ENCODE peak calls at places on chromosomes 6 and 20, in seven cellular contexts. V, G, E, H, R, Q and Y are unnamed samples.

GRCh38 chr6:97412511-97412910 is 129.5 kb upstream of the MMS22L start:
- DNase-seq in V (no peak), G (no peak), E (no peak), H (no peak), R (no peak), Q (no peak), Y (no peak)

GRCh38 chr6:72218125-72218524 is 331.8 kb downstream of the RIMS1 start:
- DNase-seq in V (peak), G (no peak), E (peak), H (no peak), R (no peak), Q (peak), Y (no peak)

GRCh38 chr6:26270903-26271639 is 93.9 kb upstream of the BTN3A2 start:
- DNase-seq in V (peak), G (peak), E (peak), H (peak), R (no peak), Q (peak), Y (peak)

GRCh38 chr20:63035284-63036185 is 28.8 kb upstream of the BHLHE23 start:
- DNase-seq in V (no peak), G (no peak), E (no peak), H (peak), R (no peak), Q (no peak), Y (no peak)

GRCh38 chr20:50320910-50321796 is 130.5 kb downstream of the CEBPB start:
- DNase-seq in V (peak), G (no peak), E (peak), H (peak), R (peak), Q (peak), Y (peak)

GRCh38 chr6:26555505-26556262 is 17.5 kb downstream of the HMGN4 start:
- DNase-seq in V (peak), G (no peak), E (no peak), H (no peak), R (no peak), Q (peak), Y (no peak)

GRCh38 chr20:32638848-32639247 is 34.9 kb downstream of the C20orf203 start:
- DNase-seq in V (peak), G (no peak), E (peak), H (peak), R (no peak), Q (no peak), Y (no peak)

GRCh38 chr6:12288844-12289654 is 1.1 kb upstream of the EDN1 start:
- DNase-seq in V (peak), G (peak), E (peak), H (no peak), R (no peak), Q (peak), Y (no peak)

GRCh38 chr20:8646026-8646425 is 422.9 kb upstream of the PLCB4 start:
- DNase-seq in V (peak), G (no peak), E (peak), H (no peak), R (no peak), Q (no peak), Y (no peak)

GRCh38 chr20:24160563-24161355 is 172.2 kb upstream of the GGTLC1 start:
- DNase-seq in V (peak), G (no peak), E (peak), H (peak), R (no peak), Q (peak), Y (no peak)

GRCh38 chr6:53986721-53987526 is 124.3 kb upstream of the MLIP start:
- DNase-seq in V (peak), G (no peak), E (no peak), H (no peak), R (no peak), Q (peak), Y (no peak)

GRCh38 chr20:62019881-62020492 is 45.7 kb downstream of the TAF4 start:
- DNase-seq in V (no peak), G (no peak), E (no peak), H (peak), R (no peak), Q (no peak), Y (no peak)

GRCh38 chr6:75206338-75207210 is 721 bp upstream of the COL12A1 start:
- DNase-seq in V (peak), G (no peak), E (no peak), H (peak), R (no peak), Q (peak), Y (no peak)

GRCh38 chr6:112203577-112204349 is 50.6 kb downstream of the LAMA4 start:
- DNase-seq in V (peak), G (no peak), E (peak), H (no peak), R (no peak), Q (no peak), Y (no peak)

GRCh38 chr6:13468839-13469238 is 18.6 kb downstream of the GFOD1 start:
- DNase-seq in V (no peak), G (no peak), E (no peak), H (no peak), R (no peak), Q (no peak), Y (no peak)

GRCh38 chr20:58407201-58407873 is 18.3 kb downstream of the VAPB start:
- DNase-seq in V (no peak), G (no peak), E (peak), H (no peak), R (no peak), Q (no peak), Y (no peak)

GRCh38 chr6:34580707-34581560 is 24.8 kb upstream of the SPDEF start:
- DNase-seq in V (no peak), G (no peak), E (no peak), H (no peak), R (no peak), Q (peak), Y (no peak)

GRCh38 chr20:24503352-24503931 is 34.0 kb downstream of the SYNDIG1 start:
- DNase-seq in V (peak), G (no peak), E (no peak), H (peak), R (no peak), Q (no peak), Y (peak)

GRCh38 chr6:82511546-82511945 is 147.9 kb downstream of the TPBG start:
- DNase-seq in V (no peak), G (no peak), E (no peak), H (no peak), R (no peak), Q (no peak), Y (no peak)